ENCODE peak calls at places on chromosomes 16 and 17, in ten cellular contexts. S is body of pancreas, U is thoracic aorta, B is pancreas, D is stomach, M is foreskin fibroblast, F is lower lobe of right lung, C is astrocyte of the cerebellum, R is osteoblast, H is GM23338. L is an unnamed sample.

GRCh38 chr16:67966549-67967182 is 1.8 kb downstream of the SLC12A4 start:
- DNase-seq in S (no peak), U (no peak), B (no peak), D (no peak), M (peak), F (no peak), C (no peak), R (peak), H (peak), L (no peak)

GRCh38 chr16:69035375-69035774 is 70.1 kb upstream of the HAS3 start:
- DNase-seq in S (no peak), U (no peak), B (no peak), D (no peak), M (no peak), F (no peak), C (no peak), R (no peak), H (no peak), L (no peak)

GRCh38 chr17:64180674-64181073 is 50.7 kb upstream of the ERN1 start:
- DNase-seq in S (no peak), U (no peak), B (no peak), D (no peak), M (no peak), F (peak), C (no peak), R (no peak), H (no peak), L (no peak)

GRCh38 chr16:85248857-85249256 is 136.6 kb upstream of the CIBAR2 start:
- DNase-seq in S (no peak), U (no peak), B (no peak), D (no peak), M (no peak), F (no peak), C (no peak), R (no peak), H (no peak), L (no peak)

GRCh38 chr17:16507918-16508533 is 16.0 kb upstream of the LRRC75A start:
- DNase-seq in S (no peak), U (no peak), B (no peak), D (no peak), M (peak), F (no peak), C (no peak), R (no peak), H (no peak), L (no peak)

GRCh38 chr17:46903762-46904672 is 18.9 kb upstream of the GOSR2 start:
- DNase-seq in S (no peak), U (no peak), B (no peak), D (no peak), M (no peak), F (no peak), C (no peak), R (no peak), H (no peak), L (no peak)

GRCh38 chr16:53501216-53501859 is 1.7 kb downstream of the AKTIP start:
- DNase-seq in S (no peak), U (no peak), B (no peak), D (no peak), M (no peak), F (no peak), C (no peak), R (no peak), H (peak), L (no peak)

GRCh38 chr17:65095465-65095864 is 38.9 kb upstream of the GNA13 start:
- DNase-seq in S (no peak), U (no peak), B (no peak), D (no peak), M (no peak), F (no peak), C (no peak), R (no peak), H (no peak), L (no peak)

GRCh38 chr17:64470676-64471075 is 21.8 kb downstream of the MILR1 start:
- DNase-seq in S (no peak), U (no peak), B (no peak), D (no peak), M (no peak), F (no peak), C (no peak), R (peak), H (peak), L (no peak)

GRCh38 chr16:70476272-70477020 is 22.1 kb downstream of the FCSK start:
- DNase-seq in S (no peak), U (no peak), B (no peak), D (peak), M (peak), F (no peak), C (peak), R (peak), H (no peak), L (peak)

DNA sequence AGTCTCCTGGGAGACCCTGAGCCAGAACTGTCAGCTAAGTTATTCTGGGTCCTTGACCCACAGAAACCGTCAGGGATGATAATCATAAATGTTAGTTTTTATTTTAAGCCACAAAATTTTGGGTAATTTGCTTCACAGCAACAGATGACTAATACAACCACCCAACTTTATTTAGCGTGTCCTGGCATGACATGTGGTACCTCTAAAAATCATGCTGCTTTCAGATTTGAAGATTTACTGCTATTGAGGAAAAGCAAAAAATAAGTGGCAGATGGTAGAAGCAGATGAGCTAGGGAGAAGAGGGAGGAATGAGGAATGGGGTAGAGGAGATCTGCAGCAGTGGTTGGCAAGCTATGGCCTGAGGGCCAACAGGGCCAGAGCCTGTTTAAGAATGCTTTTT is 90.4 kb downstream of the TMEM100 start:
- DNase-seq in S (no peak), U (no peak), B (no peak), D (no peak), M (no peak), F (no peak), C (no peak), R (no peak), H (no peak), L (no peak)
- TF ChIP-seq CTCF in S (no peak), U (no peak), B (no peak), D (no peak), M (no peak), F (no peak), C (no peak), R (no peak), H (no peak), L (no peak)

DNA sequence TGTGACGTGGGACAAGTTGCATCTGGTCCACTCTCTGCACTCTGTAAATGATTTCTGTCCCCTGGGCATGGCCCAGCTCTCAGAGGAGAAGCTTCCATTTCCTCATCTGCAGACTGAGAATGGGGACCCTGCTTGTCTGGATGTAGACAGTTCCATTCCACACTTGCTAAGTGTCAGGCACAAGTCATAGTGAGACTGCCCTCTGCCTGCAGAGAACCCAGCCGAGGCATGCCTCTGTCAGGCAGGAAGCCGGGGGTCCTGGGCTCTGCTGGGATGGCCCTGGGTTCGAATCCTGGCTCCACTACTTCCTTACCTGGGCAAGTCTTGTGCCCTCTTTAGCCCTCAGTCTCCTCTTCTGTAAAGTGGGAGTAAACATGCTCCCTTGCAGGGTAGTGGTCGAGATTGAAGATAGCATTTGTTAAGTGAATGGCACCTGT is 4.1 kb downstream of the MAP2K3 start:
- DNase-seq in S (no peak), U (no peak), B (no peak), D (no peak), M (no peak), F (no peak), C (no peak), R (peak), H (no peak), L (no peak)
- H3K4me3 ChIP-seq in S (no peak), U (peak), B (no peak), D (peak), M (peak), F (peak), C (no peak), R (peak), H (no peak), L (peak)

DNA sequence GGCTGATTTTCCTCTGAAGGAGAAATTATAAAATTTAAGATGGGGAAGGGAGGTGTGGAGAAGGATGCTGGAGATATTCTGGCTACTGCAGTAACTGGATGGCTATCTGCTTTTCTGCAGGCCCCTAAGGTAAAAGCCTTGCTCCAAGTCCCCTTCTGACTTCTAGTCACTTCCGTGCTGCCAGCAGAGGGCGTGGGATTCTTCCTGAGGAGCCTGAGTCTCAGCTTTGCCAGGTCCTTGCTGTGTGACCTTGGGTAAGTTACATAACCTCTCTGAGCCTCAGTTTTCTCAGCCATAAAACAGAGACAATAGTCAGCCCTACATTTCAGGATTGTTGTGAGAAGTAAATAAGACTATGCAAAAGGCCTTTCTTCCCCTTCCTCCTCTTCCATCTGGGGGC is 24.3 kb upstream of the TMEM220 start:
- DNase-seq in S (peak), U (no peak), B (peak), D (peak), M (no peak), F (no peak), C (no peak), R (peak), H (peak), L (no peak)
- TF ChIP-seq CTCF in S (no peak), U (no peak), B (no peak), D (no peak), M (peak), F (no peak), C (peak), R (peak), H (peak), L (peak)

DNA sequence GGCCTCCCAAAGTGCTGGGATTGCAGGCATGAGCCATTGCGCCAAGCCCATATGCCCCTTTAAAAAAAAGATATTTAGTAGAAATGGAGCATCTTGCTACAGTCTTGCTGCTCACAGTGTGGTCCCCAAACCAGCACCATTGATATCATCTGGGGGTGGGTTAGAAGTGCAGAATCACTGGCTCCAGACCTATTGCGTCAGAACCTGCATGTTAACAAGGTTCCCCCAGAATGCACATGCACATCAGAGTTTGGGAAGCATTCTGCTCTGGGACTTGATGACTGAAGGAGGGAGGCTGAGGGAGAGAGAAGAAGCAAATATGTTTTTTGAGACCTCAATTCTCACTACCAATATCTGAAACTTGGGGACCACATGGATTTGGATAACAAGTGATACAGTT is 16.0 kb upstream of the ARL4D start:
- DNase-seq in S (no peak), U (no peak), B (no peak), D (no peak), M (no peak), F (no peak), C (no peak), R (no peak), H (no peak), L (no peak)
- H3K4me3 ChIP-seq in S (no peak), U (no peak), B (no peak), D (no peak), M (no peak), F (no peak), C (no peak), R (no peak), H (no peak), L (no peak)

DNA sequence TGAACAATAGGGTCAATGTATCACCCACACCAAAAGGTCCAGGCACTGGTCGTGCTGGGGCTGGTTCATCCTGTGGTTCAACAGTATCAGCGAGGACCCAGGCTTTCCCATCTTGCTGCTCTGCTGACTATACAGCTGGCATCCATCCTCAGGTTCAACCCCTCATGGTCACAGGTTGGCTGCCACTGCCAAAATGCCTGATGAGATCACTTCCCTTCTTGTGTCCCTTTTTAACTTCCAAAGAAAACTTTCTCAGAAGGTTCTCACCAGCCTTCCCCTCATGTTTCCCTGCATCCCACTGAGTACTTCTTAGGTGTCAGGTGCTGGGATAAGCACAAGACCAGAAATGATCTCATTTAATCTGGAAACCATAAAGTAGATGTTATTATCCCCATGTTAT is 25.7 kb downstream of the CLEC16A start:
- DNase-seq in S (no peak), U (peak), B (no peak), D (no peak), M (no peak), F (no peak), C (no peak), R (no peak), H (no peak), L (no peak)
- TF ChIP-seq CTCF in S (no peak), U (no peak), B (no peak), D (no peak), M (no peak), F (no peak), C (no peak), R (no peak), H (no peak), L (no peak)